ENCODE peak calls at places on chromosomes 16 and 17, in four cellular contexts. P is HL-60, J is PC-3, Z is lung. M is an unnamed sample.

GRCh38 chr17:82685291-82685690 is 13.2 kb downstream of the RAB40B start:
- DNase-seq in P (no peak), J (no peak), Z (no peak), M (no peak)

GRCh38 chr17:1259910-1260389 is 10.3 kb upstream of the BHLHA9 start:
- DNase-seq in P (no peak), J (no peak), Z (no peak), M (no peak)

GRCh38 chr16:84832488-84833141 is 12.8 kb downstream of the CRISPLD2 start:
- DNase-seq in P (peak), J (no peak), Z (peak), M (peak)

GRCh38 chr17:42059815-42060214 is 9.4 kb upstream of the C17orf113 start:
- DNase-seq in P (no peak), J (no peak), Z (no peak), M (no peak)

GRCh38 chr17:60351012-60351695 is 40.8 kb downstream of the USP32 start:
- DNase-seq in P (no peak), J (no peak), Z (no peak), M (no peak)

GRCh38 chr17:67218385-67218950 is 26.5 kb downstream of the HELZ start:
- DNase-seq in P (no peak), J (no peak), Z (no peak), M (no peak)

GRCh38 chr16:66543541-66543940 is 6.4 kb downstream of the TK2 start:
- DNase-seq in P (no peak), J (no peak), Z (no peak), M (no peak)

GRCh38 chr17:55750750-55751641 is at the start of gene PCTP:
- DNase-seq in P (peak), J (peak), Z (peak), M (peak)

DNA sequence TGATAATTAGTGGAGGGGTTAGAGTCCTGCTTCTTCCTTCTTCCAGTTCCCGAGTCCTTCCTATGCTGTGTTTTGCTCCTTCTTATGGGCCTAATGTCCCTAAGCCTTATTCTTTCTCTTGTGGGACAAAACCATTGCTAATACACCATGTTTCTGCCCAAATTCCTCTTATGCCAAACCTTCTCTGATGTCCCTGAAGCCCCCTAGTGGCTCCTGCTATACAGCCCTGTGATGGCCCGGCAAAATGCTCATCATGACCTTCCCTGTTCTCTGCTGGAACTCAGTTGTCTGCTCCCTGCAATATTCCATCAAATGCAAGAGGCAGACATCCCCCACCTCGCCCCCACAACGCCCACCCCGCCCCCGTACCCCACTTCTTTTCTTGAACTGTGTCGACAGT is 171.6 kb downstream of the CDH11 start:
- DNase-seq in P (no peak), J (no peak), Z (no peak), M (no peak)
- TF ChIP-seq CTCF in P (no peak), J (peak), Z (no peak), M (peak)

GRCh38 chr16:85900031-85900792 is 1.2 kb downstream of the IRF8 start:
- DNase-seq in P (no peak), J (no peak), Z (no peak), M (no peak)
- H3K4me3 ChIP-seq in P (peak), J (no peak), Z (no peak), M (no peak)

GRCh38 chr16:69393898-69394849 is 8.4 kb upstream of the TERF2 start:
- DNase-seq in P (no peak), J (peak), Z (no peak), M (no peak)

GRCh38 chr16:69396187-69397061 is 10.6 kb upstream of the TERF2 start:
- DNase-seq in P (peak), J (peak), Z (peak), M (peak)

GRCh38 chr16:69399361-69399760 is 13.6 kb upstream of the TERF2 start:
- DNase-seq in P (no peak), J (no peak), Z (no peak), M (no peak)

GRCh38 chr16:69397821-69398521 is 12.2 kb upstream of the TERF2 start:
- DNase-seq in P (no peak), J (peak), Z (no peak), M (no peak)

GRCh38 chr16:69395859-69396186 is 10.0 kb upstream of the TERF2 start:
- DNase-seq in P (no peak), J (no peak), Z (no peak), M (no peak)
- TF ChIP-seq CTCF in P (no peak), J (no peak), Z (no peak), M (no peak)

GRCh38 chr17:21119247-21119944 is 7.4 kb upstream of the DHRS7B start:
- DNase-seq in P (peak), J (peak), Z (peak), M (no peak)
- H3K4me3 ChIP-seq in P (no peak), J (peak), Z (no peak), M (no peak)

GRCh38 chr16:2518823-2519710 is 1.1 kb upstream of the AMDHD2 start:
- DNase-seq in P (no peak), J (no peak), Z (peak), M (no peak)
- TF ChIP-seq CTCF in P (no peak), J (no peak), Z (no peak), M (no peak)

GRCh38 chr16:80935691-80936090 is 71.0 kb downstream of the CMC2 start:
- DNase-seq in P (no peak), J (no peak), Z (no peak), M (no peak)

GRCh38 chr16:80931985-80932720 is 74.5 kb downstream of the CMC2 start:
- DNase-seq in P (peak), J (peak), Z (peak), M (peak)

GRCh38 chr16:80932725-80933124 is 74.0 kb downstream of the CMC2 start:
- DNase-seq in P (no peak), J (peak), Z (peak), M (peak)

GRCh38 chr16:80936410-80936809 is 70.3 kb downstream of the CMC2 start:
- DNase-seq in P (no peak), J (no peak), Z (no peak), M (peak)

GRCh38 chr16:80931661-80931984 is 75.1 kb downstream of the CMC2 start:
- DNase-seq in P (no peak), J (no peak), Z (no peak), M (no peak)
- H3K4me3 ChIP-seq in P (no peak), J (peak), Z (no peak), M (peak)

GRCh38 chr17:4358154-4358553 is 8.3 kb downstream of the UBE2G1 start:
- DNase-seq in P (no peak), J (no peak), Z (no peak), M (no peak)
- TF ChIP-seq CTCF in P (no peak), J (no peak), Z (no peak), M (no peak)

GRCh38 chr17:50953518-50953830 is 87.3 kb upstream of the TOB1 start:
- DNase-seq in P (no peak), J (no peak), Z (no peak), M (no peak)
- H3K4me3 ChIP-seq in P (no peak), J (no peak), Z (no peak), M (no peak)

GRCh38 chr17:75875940-75876189 is 2.5 kb downstream of the TRIM47 start:
- DNase-seq in P (no peak), J (no peak), Z (no peak), M (no peak)

GRCh38 chr17:75878174-75878998 is at the start of gene TRIM47:
- DNase-seq in P (no peak), J (peak), Z (peak), M (no peak)

GRCh38 chr17:75877752-75878173 is 618 bp downstream of the TRIM47 start:
- DNase-seq in P (peak), J (peak), Z (peak), M (no peak)

GRCh38 chr17:75876190-75876937 is 2.0 kb downstream of the TRIM47 start:
- DNase-seq in P (no peak), J (peak), Z (peak), M (no peak)

GRCh38 chr17:75876938-75877751 is 1.2 kb downstream of the TRIM47 start:
- DNase-seq in P (no peak), J (peak), Z (peak), M (peak)
- TF ChIP-seq CTCF in P (no peak), J (no peak), Z (peak), M (no peak)

GRCh38 chr16:50742521-50743150 is 750 bp downstream of the CYLD start:
- DNase-seq in P (peak), J (peak), Z (no peak), M (no peak)

GRCh38 chr16:50739031-50739430 is 2.9 kb upstream of the CYLD start:
- DNase-seq in P (no peak), J (no peak), Z (no peak), M (no peak)

GRCh38 chr16:50741225-50741807 is 570 bp upstream of the CYLD start:
- DNase-seq in P (no peak), J (no peak), Z (no peak), M (no peak)

GRCh38 chr16:50741808-50742520 is at the start of gene CYLD:
- DNase-seq in P (peak), J (peak), Z (peak), M (peak)

DNA sequence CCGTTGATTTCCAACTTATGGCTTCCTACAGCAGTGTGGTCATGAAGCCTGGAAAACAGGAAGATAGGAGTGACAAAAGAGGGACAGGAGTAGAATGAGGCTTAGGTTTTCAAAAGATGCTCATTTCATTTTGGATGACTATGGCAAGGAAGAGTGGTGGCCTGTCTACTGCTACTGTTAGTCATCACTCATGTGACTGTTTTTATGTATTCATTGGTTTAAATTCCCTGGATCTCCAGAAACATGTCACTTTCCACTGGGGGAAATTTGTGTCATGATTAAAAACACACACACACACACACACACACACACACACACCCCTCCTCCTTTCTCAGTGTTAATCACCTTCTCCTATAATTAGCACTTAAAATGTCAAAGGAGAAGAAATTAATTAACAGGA is 1.1 kb upstream of the CYLD start:
- DNase-seq in P (no peak), J (no peak), Z (no peak), M (no peak)
- H3K4me3 ChIP-seq in P (no peak), J (peak), Z (no peak), M (no peak)